ENCODE peak calls at places on chromosome 16, in six cellular contexts. D, O, L, H, B and G are unnamed samples.

GRCh38 chr16:75946058-75946457 is 219.8 kb upstream of the CPHXL start:
- DNase-seq in D (no peak), O (no peak), L (no peak), H (no peak), B (no peak), G (no peak)

GRCh38 chr16:72945611-72946010 is 102.3 kb downstream of the ZFHX3 start:
- DNase-seq in D (no peak), O (no peak), L (no peak), H (no peak), B (no peak), G (no peak)

GRCh38 chr16:24610421-24610765 is 71.0 kb downstream of the RBBP6 start:
- DNase-seq in D (no peak), O (peak; percentile 43), L (no peak), H (no peak), B (peak; percentile 34), G (peak; percentile 63)

GRCh38 chr16:11121909-11122692 is 133.9 kb downstream of the SOCS1 start:
- DNase-seq in D (no peak), O (no peak), L (no peak), H (no peak), B (no peak), G (no peak)

GRCh38 chr16:67865318-67865717 is 7.5 kb upstream of the EDC4 start:
- DNase-seq in D (peak; percentile 57), O (no peak), L (no peak), H (peak; percentile 69), B (no peak), G (no peak)

GRCh38 chr16:86086471-86086870 is 187.5 kb downstream of the IRF8 start:
- DNase-seq in D (no peak), O (no peak), L (no peak), H (no peak), B (no peak), G (no peak)

GRCh38 chr16:80717611-80718010 is 86.8 kb downstream of the CDYL2 start:
- DNase-seq in D (no peak), O (no peak), L (no peak), H (no peak), B (no peak), G (no peak)

GRCh38 chr16:55003916-55004315 is 73.3 kb downstream of the IRX5 start:
- DNase-seq in D (no peak), O (no peak), L (no peak), H (no peak), B (peak; percentile 51), G (peak; percentile 36)

GRCh38 chr16:70158261-70158939 is 15.2 kb upstream of the CLEC18C start:
- DNase-seq in D (no peak), O (no peak), L (peak; percentile 37), H (peak; percentile 12), B (no peak), G (no peak)

GRCh38 chr16:81601601-81602251 is 157.1 kb downstream of the CMIP start:
- DNase-seq in D (no peak), O (no peak), L (no peak), H (no peak), B (no peak), G (no peak)

GRCh38 chr16:75559564-75560372 is 3.7 kb upstream of the TMEM231 start:
- DNase-seq in D (no peak), O (no peak), L (no peak), H (no peak), B (no peak), G (no peak)

GRCh38 chr16:1981972-1982574 is 804 bp upstream of the NOXO1 start:
- DNase-seq in D (no peak), O (no peak), L (no peak), H (no peak), B (peak; percentile 55), G (no peak)

GRCh38 chr16:12160815-12161550 is 184.4 kb downstream of the SNX29 start:
- DNase-seq in D (no peak), O (no peak), L (no peak), H (no peak), B (no peak), G (no peak)

GRCh38 chr16:30527635-30528178 is 1.3 kb upstream of the ZNF768 start:
- DNase-seq in D (no peak), O (no peak), L (peak; percentile 65), H (no peak), B (no peak), G (peak; percentile 53)

GRCh38 chr16:89687092-89687940 is 827 bp downstream of the CDK10 start:
- DNase-seq in D (no peak), O (no peak), L (no peak), H (peak; percentile 67), B (no peak), G (no peak)

GRCh38 chr16:2690852-2691251 is 8.5 kb downstream of the KCTD5 start:
- DNase-seq in D (no peak), O (no peak), L (no peak), H (no peak), B (no peak), G (no peak)

GRCh38 chr16:21566891-21567414 is 32.4 kb upstream of the METTL9 start:
- DNase-seq in D (no peak), O (no peak), L (peak; percentile 12), H (no peak), B (no peak), G (no peak)

GRCh38 chr16:2032285-2033056 is 5.8 kb downstream of the NHERF2 start:
- DNase-seq in D (no peak), O (no peak), L (no peak), H (no peak), B (peak; percentile 75), G (peak; percentile 10)

GRCh38 chr16:55370762-55371482 is 46.9 kb downstream of the IRX6 start:
- DNase-seq in D (peak; percentile 9), O (peak; percentile 14), L (no peak), H (peak; percentile 9), B (peak; percentile 69), G (peak; percentile 68)

GRCh38 chr16:88977845-88978607 is 1.0 kb upstream of the CBFA2T3 start:
- DNase-seq in D (no peak), O (no peak), L (no peak), H (no peak), B (no peak), G (no peak)

GRCh38 chr16:73124665-73125064 is 76.7 kb upstream of the ZFHX3 start:
- DNase-seq in D (no peak), O (no peak), L (peak; percentile 57), H (no peak), B (peak; percentile 42), G (no peak)

GRCh38 chr16:30183961-30184429 is 593 bp downstream of the CORO1A start:
- DNase-seq in D (no peak), O (no peak), L (peak; percentile 53), H (no peak), B (no peak), G (no peak)

GRCh38 chr16:72355561-72355960 is 183.6 kb upstream of the PMFBP1 start:
- DNase-seq in D (no peak), O (no peak), L (no peak), H (no peak), B (no peak), G (no peak)

GRCh38 chr16:84043486-84044107 is 1.0 kb upstream of the SLC38A8 start:
- DNase-seq in D (no peak), O (no peak), L (no peak), H (no peak), B (no peak), G (no peak)

GRCh38 chr16:50088302-50088701 is 22.5 kb downstream of the HEATR3 start:
- DNase-seq in D (no peak), O (no peak), L (no peak), H (no peak), B (no peak), G (no peak)

GRCh38 chr16:10992112-10992511 is 47.7 kb downstream of the CLEC16A start:
- DNase-seq in D (no peak), O (no peak), L (no peak), H (no peak), B (no peak), G (no peak)

GRCh38 chr16:2149630-2150417 is 1.4 kb downstream of the RAB26 start:
- DNase-seq in D (no peak), O (no peak), L (peak; percentile 46), H (peak; percentile 49), B (no peak), G (no peak)

GRCh38 chr16:81500833-81501521 is 56.4 kb downstream of the CMIP start:
- DNase-seq in D (no peak), O (no peak), L (peak; percentile 68), H (no peak), B (no peak), G (no peak)